ENCODE peak calls at places on chromosomes 6 and 20, in seven cellular contexts. One of them, this sample, is unnamed. For H3K36me3, the result is how much of the 10 kb centered on the place peaks cover.

GRCh38 chr6:17588011-17588410 is 12.1 kb upstream of the FAM8A1 start:
- DNase-seq in right lobe of liver: no peak
- DNase-seq in DND-41: no peak
- DNase-seq in pancreas: no peak
- DNase-seq in adrenal gland: no peak
- DNase-seq in ovary: no peak
- DNase-seq in neural progenitor cell: no peak
- DNase-seq in this sample: no peak

GRCh38 chr6:170051229-170052172 is 239.4 kb downstream of the DLL1 start:
- DNase-seq in right lobe of liver: peak
- DNase-seq in DND-41: no peak
- DNase-seq in pancreas: no peak
- DNase-seq in adrenal gland: no peak
- DNase-seq in ovary: no peak
- DNase-seq in neural progenitor cell: no peak
- DNase-seq in this sample: no peak

GRCh38 chr6:3591970-3592369 is 135.1 kb upstream of the SLC22A23 start:
- DNase-seq in right lobe of liver: no peak
- DNase-seq in DND-41: no peak
- DNase-seq in pancreas: no peak
- DNase-seq in adrenal gland: no peak
- DNase-seq in ovary: no peak
- DNase-seq in neural progenitor cell: no peak
- DNase-seq in this sample: no peak

GRCh38 chr6:14130431-14131075 is 13.0 kb downstream of the CD83 start:
- DNase-seq in right lobe of liver: no peak
- DNase-seq in DND-41: no peak
- DNase-seq in pancreas: no peak
- DNase-seq in adrenal gland: peak
- DNase-seq in ovary: no peak
- DNase-seq in neural progenitor cell: no peak
- DNase-seq in this sample: no peak

GRCh38 chr6:10395946-10396577 is 18.8 kb downstream of the TFAP2A start:
- DNase-seq in right lobe of liver: no peak
- DNase-seq in DND-41: no peak
- DNase-seq in pancreas: no peak
- DNase-seq in adrenal gland: no peak
- DNase-seq in ovary: no peak
- DNase-seq in neural progenitor cell: peak
- DNase-seq in this sample: no peak

GRCh38 chr6:145074805-145075204 is 660.5 kb downstream of the EPM2A start:
- DNase-seq in right lobe of liver: no peak
- DNase-seq in DND-41: no peak
- DNase-seq in pancreas: no peak
- DNase-seq in adrenal gland: no peak
- DNase-seq in ovary: no peak
- DNase-seq in neural progenitor cell: no peak
- DNase-seq in this sample: no peak

GRCh38 chr6:152240983-152241766 is 396.0 kb downstream of the SYNE1 start:
- DNase-seq in right lobe of liver: no peak
- DNase-seq in DND-41: no peak
- DNase-seq in pancreas: no peak
- DNase-seq in adrenal gland: no peak
- DNase-seq in ovary: no peak
- DNase-seq in neural progenitor cell: no peak
- DNase-seq in this sample: no peak

GRCh38 chr6:124393536-124393935 is 568.7 kb upstream of the RNF217 start:
- DNase-seq in right lobe of liver: no peak
- DNase-seq in DND-41: no peak
- DNase-seq in pancreas: no peak
- DNase-seq in adrenal gland: no peak
- DNase-seq in ovary: no peak
- DNase-seq in neural progenitor cell: no peak
- DNase-seq in this sample: no peak

GRCh38 chr6:37523412-37523811 is 23.7 kb upstream of the CCDC167 start:
- DNase-seq in right lobe of liver: no peak
- DNase-seq in DND-41: no peak
- DNase-seq in pancreas: no peak
- DNase-seq in adrenal gland: no peak
- DNase-seq in ovary: no peak
- DNase-seq in neural progenitor cell: no peak
- DNase-seq in this sample: no peak

GRCh38 chr20:11755071-11755881 is 162.4 kb upstream of the BTBD3 start:
- DNase-seq in right lobe of liver: no peak
- DNase-seq in DND-41: no peak
- DNase-seq in pancreas: no peak
- DNase-seq in adrenal gland: no peak
- DNase-seq in ovary: no peak
- DNase-seq in neural progenitor cell: peak
- DNase-seq in this sample: no peak

GRCh38 chr20:58840816-58841538 is 9.7 kb downstream of the GNAS-AS1 start:
- DNase-seq in right lobe of liver: no peak
- DNase-seq in DND-41: no peak
- DNase-seq in pancreas: no peak
- DNase-seq in adrenal gland: no peak
- DNase-seq in ovary: no peak
- DNase-seq in neural progenitor cell: peak
- DNase-seq in this sample: no peak

GRCh38 chr6:72374172-72374571 is 247.7 kb upstream of the KCNQ5 start:
- DNase-seq in right lobe of liver: no peak
- DNase-seq in DND-41: no peak
- DNase-seq in pancreas: no peak
- DNase-seq in adrenal gland: no peak
- DNase-seq in ovary: no peak
- DNase-seq in neural progenitor cell: no peak
- DNase-seq in this sample: no peak

GRCh38 chr6:9308284-9308683 is 872.9 kb upstream of the SLC35B3 start:
- DNase-seq in right lobe of liver: no peak
- DNase-seq in DND-41: no peak
- DNase-seq in pancreas: no peak
- DNase-seq in adrenal gland: no peak
- DNase-seq in ovary: no peak
- DNase-seq in neural progenitor cell: no peak
- DNase-seq in this sample: no peak

GRCh38 chr20:49646126-49646525 is 67.6 kb downstream of the B4GALT5 start:
- DNase-seq in right lobe of liver: no peak
- DNase-seq in DND-41: no peak
- DNase-seq in pancreas: no peak
- DNase-seq in adrenal gland: no peak
- DNase-seq in ovary: no peak
- DNase-seq in neural progenitor cell: no peak
- DNase-seq in this sample: no peak

GRCh38 chr20:49646528-49646927 is 67.2 kb downstream of the B4GALT5 start:
- DNase-seq in right lobe of liver: no peak
- DNase-seq in DND-41: no peak
- DNase-seq in pancreas: no peak
- DNase-seq in adrenal gland: no peak
- DNase-seq in ovary: no peak
- DNase-seq in neural progenitor cell: no peak
- DNase-seq in this sample: no peak

GRCh38 chr20:49647509-49647908 is 66.2 kb downstream of the B4GALT5 start:
- DNase-seq in right lobe of liver: no peak
- DNase-seq in DND-41: no peak
- DNase-seq in pancreas: no peak
- DNase-seq in adrenal gland: no peak
- DNase-seq in ovary: no peak
- DNase-seq in neural progenitor cell: no peak
- DNase-seq in this sample: no peak

GRCh38 chr20:49653925-49654324 is 59.8 kb downstream of the B4GALT5 start:
- DNase-seq in right lobe of liver: no peak
- DNase-seq in DND-41: no peak
- DNase-seq in pancreas: no peak
- DNase-seq in adrenal gland: no peak
- DNase-seq in ovary: no peak
- DNase-seq in neural progenitor cell: no peak
- DNase-seq in this sample: no peak

DNA sequence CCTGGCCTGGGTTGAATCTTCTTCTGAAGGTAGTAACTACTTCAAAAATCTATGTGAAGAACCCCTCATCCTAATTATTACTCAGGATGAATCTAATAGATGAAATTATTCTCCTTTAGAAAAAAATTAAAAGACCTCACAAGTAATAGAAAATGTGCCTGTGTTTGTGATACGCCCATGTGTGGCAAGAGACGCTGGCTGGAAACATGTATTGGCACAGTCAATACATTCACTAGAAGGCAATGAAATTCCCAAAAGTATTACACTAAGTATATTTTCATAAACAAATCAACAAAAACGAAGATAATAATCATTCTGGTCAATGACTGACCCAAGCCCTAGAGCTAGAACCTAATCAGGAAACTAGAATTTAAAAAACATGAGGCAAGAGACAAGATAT is 64.0 kb downstream of the B4GALT5 start:
- DNase-seq in right lobe of liver: no peak
- DNase-seq in DND-41: no peak
- DNase-seq in pancreas: no peak
- DNase-seq in adrenal gland: no peak
- DNase-seq in ovary: no peak
- DNase-seq in neural progenitor cell: no peak
- DNase-seq in this sample: no peak
- H3K36me3 ChIP-seq in right lobe of liver: half or more
- H3K36me3 ChIP-seq in DND-41: half or more
- H3K36me3 ChIP-seq in pancreas: under half
- H3K36me3 ChIP-seq in adrenal gland: half or more
- H3K36me3 ChIP-seq in ovary: under half
- H3K36me3 ChIP-seq in neural progenitor cell: under half
- H3K36me3 ChIP-seq in this sample: half or more

DNA sequence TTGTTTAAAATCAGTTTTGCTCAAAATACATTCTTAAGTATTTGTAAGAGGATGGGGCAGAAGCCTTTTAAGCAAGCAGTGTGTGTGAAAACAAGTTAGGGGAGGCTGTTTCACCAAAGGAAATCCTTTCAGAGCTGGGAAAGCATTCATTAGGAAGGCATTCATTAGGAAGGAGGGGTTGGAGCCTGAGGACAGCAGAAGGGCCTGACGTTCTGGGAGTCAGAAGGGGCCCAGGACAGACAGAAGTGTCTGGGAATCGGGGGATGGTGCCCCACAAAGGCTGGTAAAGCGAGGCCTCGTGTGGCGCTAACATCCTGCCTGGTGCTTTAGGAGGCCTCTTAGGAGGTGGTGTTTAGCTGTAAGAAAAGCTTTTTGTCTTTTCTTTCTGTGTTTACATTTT is 80.6 kb upstream of the NXT1 start:
- DNase-seq in right lobe of liver: no peak
- DNase-seq in DND-41: no peak
- DNase-seq in pancreas: no peak
- DNase-seq in adrenal gland: no peak
- DNase-seq in ovary: no peak
- DNase-seq in neural progenitor cell: peak
- DNase-seq in this sample: no peak
- H3K36me3 ChIP-seq in right lobe of liver: under half
- H3K36me3 ChIP-seq in DND-41: under half
- H3K36me3 ChIP-seq in pancreas: under half
- H3K36me3 ChIP-seq in adrenal gland: under half
- H3K36me3 ChIP-seq in ovary: under half
- H3K36me3 ChIP-seq in neural progenitor cell: under half
- H3K36me3 ChIP-seq in this sample: under half

GRCh38 chr6:159184559-159184958 is 15.4 kb downstream of the FNDC1 start:
- DNase-seq in right lobe of liver: no peak
- DNase-seq in DND-41: no peak
- DNase-seq in pancreas: no peak
- DNase-seq in adrenal gland: no peak
- DNase-seq in ovary: no peak
- DNase-seq in neural progenitor cell: no peak
- DNase-seq in this sample: no peak
- H3K36me3 ChIP-seq in right lobe of liver: under half
- H3K36me3 ChIP-seq in DND-41: under half
- H3K36me3 ChIP-seq in pancreas: under half
- H3K36me3 ChIP-seq in adrenal gland: under half
- H3K36me3 ChIP-seq in ovary: under half
- H3K36me3 ChIP-seq in neural progenitor cell: under half
- H3K36me3 ChIP-seq in this sample: under half

GRCh38 chr20:38430679-38431325 is 4.3 kb downstream of the SNHG17 start:
- DNase-seq in right lobe of liver: peak
- DNase-seq in DND-41: no peak
- DNase-seq in pancreas: no peak
- DNase-seq in adrenal gland: peak
- DNase-seq in ovary: no peak
- DNase-seq in neural progenitor cell: no peak
- DNase-seq in this sample: no peak
- H3K36me3 ChIP-seq in right lobe of liver: half or more
- H3K36me3 ChIP-seq in DND-41: half or more
- H3K36me3 ChIP-seq in pancreas: under half
- H3K36me3 ChIP-seq in adrenal gland: half or more
- H3K36me3 ChIP-seq in ovary: under half
- H3K36me3 ChIP-seq in neural progenitor cell: under half
- H3K36me3 ChIP-seq in this sample: half or more

GRCh38 chr6:20584100-20584731 is 50.0 kb downstream of the CDKAL1 start:
- DNase-seq in right lobe of liver: no peak
- DNase-seq in DND-41: no peak
- DNase-seq in pancreas: no peak
- DNase-seq in adrenal gland: no peak
- DNase-seq in ovary: no peak
- DNase-seq in neural progenitor cell: no peak
- DNase-seq in this sample: no peak

GRCh38 chr6:20583447-20583806 is 49.2 kb downstream of the CDKAL1 start:
- DNase-seq in right lobe of liver: no peak
- DNase-seq in DND-41: no peak
- DNase-seq in pancreas: no peak
- DNase-seq in adrenal gland: no peak
- DNase-seq in ovary: no peak
- DNase-seq in neural progenitor cell: no peak
- DNase-seq in this sample: no peak

GRCh38 chr6:20582586-20583446 is 48.6 kb downstream of the CDKAL1 start:
- DNase-seq in right lobe of liver: no peak
- DNase-seq in DND-41: no peak
- DNase-seq in pancreas: no peak
- DNase-seq in adrenal gland: no peak
- DNase-seq in ovary: no peak
- DNase-seq in neural progenitor cell: no peak
- DNase-seq in this sample: no peak

GRCh38 chr6:20577280-20577679 is 43.0 kb downstream of the CDKAL1 start:
- DNase-seq in right lobe of liver: no peak
- DNase-seq in DND-41: no peak
- DNase-seq in pancreas: no peak
- DNase-seq in adrenal gland: no peak
- DNase-seq in ovary: no peak
- DNase-seq in neural progenitor cell: no peak
- DNase-seq in this sample: no peak

DNA sequence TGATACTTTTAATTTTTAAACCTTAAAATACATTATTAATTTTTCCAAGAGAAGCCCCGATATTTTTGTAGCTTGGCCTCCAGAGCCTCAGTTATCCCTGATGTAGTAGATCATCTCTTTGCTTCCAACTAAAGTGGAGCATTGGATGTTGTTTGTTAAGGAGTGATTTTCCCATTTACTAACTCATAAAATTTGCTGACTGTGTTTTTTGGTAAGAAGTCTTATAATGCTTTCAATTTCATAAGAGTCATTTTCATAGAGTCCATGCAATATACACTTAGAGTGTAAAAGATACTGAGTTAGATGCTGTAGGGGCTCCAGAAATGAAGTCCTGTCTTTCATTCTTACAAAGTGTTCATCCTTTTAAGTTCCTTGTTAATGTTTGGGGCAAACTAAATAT is 46.8 kb downstream of the CDKAL1 start:
- DNase-seq in right lobe of liver: no peak
- DNase-seq in DND-41: no peak
- DNase-seq in pancreas: no peak
- DNase-seq in adrenal gland: no peak
- DNase-seq in ovary: no peak
- DNase-seq in neural progenitor cell: no peak
- DNase-seq in this sample: no peak
- H3K36me3 ChIP-seq in right lobe of liver: under half
- H3K36me3 ChIP-seq in DND-41: under half
- H3K36me3 ChIP-seq in pancreas: under half
- H3K36me3 ChIP-seq in adrenal gland: under half
- H3K36me3 ChIP-seq in ovary: under half
- H3K36me3 ChIP-seq in neural progenitor cell: under half
- H3K36me3 ChIP-seq in this sample: under half

This sample was measured in heart left ventricle.